ENCODE peak calls at places on chromosomes 5 and 9, in six cellular contexts. L is HepG2, J is GM12891, Q is K562, T is GM12878, S is H1. C is an unnamed sample.

GRCh38 chr9:34035656-34036055 is 13.0 kb downstream of the UBAP2 start:
- DNase-seq in S (no peak), T (no peak), L (peak), J (no peak), Q (no peak), C (no peak)

GRCh38 chr5:169637856-169638190 is 748 bp downstream of the DOCK2 start:
- DNase-seq in T (no peak), J (peak), S (no peak), Q (no peak), L (no peak), C (no peak)

GRCh38 chr5:35487255-35488035 is 130.2 kb upstream of the SPEF2 start:
- DNase-seq in T (no peak), Q (no peak), L (no peak), J (no peak), S (no peak), C (no peak)

GRCh38 chr9:116362493-116362892 is 208.9 kb downstream of the PAPPA start:
- DNase-seq in T (no peak), Q (no peak), L (no peak), J (no peak), S (no peak), C (no peak)

GRCh38 chr5:116305899-116306298 is 221.1 kb downstream of the COMMD10 start:
- DNase-seq in Q (no peak), T (no peak), L (no peak), S (no peak), J (no peak), C (no peak)

GRCh38 chr5:41432481-41433253 is 77.7 kb downstream of the PLCXD3 start:
- DNase-seq in J (no peak), T (no peak), L (no peak), S (no peak), Q (no peak), C (no peak)

GRCh38 chr5:133234273-133234672 is 182.5 kb downstream of the HSPA4 start:
- DNase-seq in S (no peak), Q (no peak), T (no peak), L (no peak), J (no peak), C (no peak)

GRCh38 chr9:89364664-89365531 is 46.6 kb downstream of the SECISBP2 start:
- DNase-seq in S (no peak), T (no peak), J (no peak), Q (no peak), L (no peak), C (no peak)

GRCh38 chr9:14993061-14993800 is 83.0 kb upstream of the FREM1 start:
- DNase-seq in S (peak), J (no peak), Q (peak), L (no peak), T (no peak), C (no peak)

GRCh38 chr5:31598640-31599611 is 40.0 kb upstream of the PDZD2 start:
- DNase-seq in L (no peak), J (no peak), T (no peak), S (no peak), Q (no peak), C (no peak)

GRCh38 chr5:51382759-51383493 is at the start of gene ISL1:
- DNase-seq in J (no peak), Q (peak), S (no peak), T (no peak), L (no peak), C (no peak)

GRCh38 chr5:65809817-65810531 is 88.0 kb downstream of the NLN start:
- DNase-seq in L (no peak), T (no peak), S (no peak), Q (no peak), J (no peak), C (no peak)

GRCh38 chr5:65808818-65809217 is 86.8 kb downstream of the NLN start:
- DNase-seq in T (no peak), J (no peak), S (no peak), Q (no peak), L (no peak), C (no peak)

GRCh38 chr5:65812648-65813047 is 90.6 kb downstream of the NLN start:
- DNase-seq in T (no peak), S (no peak), Q (no peak), J (no peak), L (no peak), C (no peak)

GRCh38 chr5:65811004-65811403 is 89.0 kb downstream of the NLN start:
- DNase-seq in L (no peak), Q (no peak), T (no peak), S (no peak), J (no peak), C (no peak)

GRCh38 chr5:65811895-65812294 is 89.9 kb downstream of the NLN start:
- DNase-seq in S (no peak), Q (no peak), T (no peak), L (no peak), J (no peak), C (no peak)
- TF ChIP-seq TAF1 in S (no peak), Q (no peak), T (no peak), L (no peak), J (no peak), C (no peak)

DNA sequence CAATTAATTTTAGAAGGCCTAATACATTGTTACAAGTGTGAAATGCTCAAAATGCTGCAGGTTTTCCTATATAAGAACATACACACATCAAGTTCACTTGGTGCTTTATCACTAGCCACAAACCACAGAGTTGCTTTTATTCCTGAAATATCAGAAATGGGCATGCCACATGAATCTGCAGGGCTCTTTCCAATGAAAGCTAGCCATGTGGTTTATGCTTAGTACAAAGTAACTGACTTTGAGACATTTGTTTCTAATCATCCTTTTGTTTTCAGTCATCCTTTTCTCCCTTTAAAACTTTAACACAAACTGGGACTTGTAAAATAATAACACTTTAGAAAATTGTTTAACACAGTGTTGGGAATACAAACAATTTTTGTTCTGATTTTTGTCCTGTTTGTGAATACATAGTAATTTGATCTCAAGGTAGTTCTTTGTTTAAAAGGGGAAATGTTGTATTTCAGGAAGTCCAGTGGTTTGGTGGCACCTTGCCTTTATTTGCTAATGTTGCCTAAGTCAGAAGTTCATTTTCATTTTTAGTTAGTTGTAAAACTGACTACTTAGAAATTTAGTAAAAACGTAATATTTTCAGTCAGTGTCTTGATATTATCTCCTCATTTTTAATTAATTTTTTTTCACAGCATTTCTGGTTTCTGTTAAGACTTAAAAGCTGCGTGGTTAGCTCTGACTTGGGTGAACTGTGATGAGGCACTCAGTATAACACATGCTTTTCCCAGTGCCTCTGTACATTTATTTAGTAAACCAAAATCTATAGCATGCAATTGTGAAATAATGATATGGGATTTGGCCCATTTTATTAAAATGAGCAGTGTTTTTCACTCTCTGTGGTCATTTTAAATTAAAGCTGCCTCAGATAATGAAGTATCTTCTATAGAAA is 18.6 kb downstream of the PRDM6 start:
- DNase-seq in J (no peak), S (no peak), T (no peak), Q (no peak), L (no peak), C (no peak)
- TF ChIP-seq POLR2AphosphoS5 in J (no peak), S (no peak), T (no peak), Q (no peak), L (no peak), C (no peak)

DNA sequence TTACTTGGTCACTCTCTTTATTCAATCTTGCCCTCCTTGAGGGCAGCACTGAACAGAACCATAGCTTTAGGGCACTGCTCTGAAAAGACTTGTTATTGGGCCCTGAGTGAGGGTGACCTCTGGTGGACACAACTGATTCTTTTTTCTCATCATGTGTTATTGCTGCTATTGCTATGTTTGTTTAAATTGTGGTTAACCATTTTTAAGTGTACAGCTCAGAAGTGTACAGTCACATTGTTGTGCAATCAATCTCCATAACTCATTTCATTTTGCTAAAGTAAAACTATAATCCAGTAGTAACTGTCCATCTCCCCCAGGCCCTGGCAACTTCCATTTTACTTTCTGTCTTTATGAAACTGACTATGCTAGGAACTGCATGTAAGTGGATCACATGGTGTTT is 351.1 kb upstream of the RIOK2 start:
- DNase-seq in Q (no peak), L (peak), J (no peak), T (no peak), S (no peak), C (no peak)
- TF ChIP-seq POLR2A in Q (no peak), L (no peak), J (no peak), T (no peak), S (no peak), C (no peak)

GRCh38 chr5:8633706-8634105 is 764.8 kb downstream of the MTRR start:
- DNase-seq in Q (no peak), T (no peak), S (no peak), L (no peak), J (no peak), C (no peak)
- TF ChIP-seq TAF1 in Q (no peak), T (no peak), S (no peak), L (no peak), J (no peak), C (no peak)

GRCh38 chr9:87492642-87493041 is 5.0 kb upstream of the DAPK1 start:
- DNase-seq in S (no peak), Q (no peak), J (no peak), T (no peak), L (no peak), C (no peak)

GRCh38 chr9:87494970-87495471 is 2.6 kb upstream of the DAPK1 start:
- DNase-seq in T (no peak), L (no peak), Q (peak), S (no peak), J (no peak), C (no peak)

GRCh38 chr9:87490225-87490624 is 7.4 kb upstream of the DAPK1 start:
- DNase-seq in Q (no peak), J (no peak), S (no peak), T (no peak), L (no peak), C (no peak)

GRCh38 chr9:87491488-87491887 is 6.2 kb upstream of the DAPK1 start:
- DNase-seq in S (no peak), Q (no peak), L (no peak), T (no peak), J (no peak), C (no peak)

GRCh38 chr9:87490907-87491306 is 6.8 kb upstream of the DAPK1 start:
- DNase-seq in J (no peak), L (no peak), T (no peak), S (no peak), Q (no peak), C (no peak)
- TF ChIP-seq POLR2AphosphoS5 in J (no peak), L (no peak), T (no peak), S (no peak), Q (no peak), C (no peak)

C was measured in GM12892.